ENCODE peak calls at places on chromosomes 2 and 18, in four cellular contexts. K is K562, D is GM23338, X is hepatocyte. J is an unnamed sample.

GRCh38 chr2:168583710-168584521 is 127.8 kb downstream of the CERS6 start:
- DNase-seq in K (no peak), D (no peak), X (no peak), J (peak; percentile 70)

GRCh38 chr2:186695081-186695756 is 1.4 kb downstream of the FAM171B start:
- DNase-seq in K (no peak), D (no peak), X (no peak), J (peak; percentile 54)

GRCh38 chr2:197641666-197642065 is 33.7 kb downstream of the RFTN2 start:
- DNase-seq in K (no peak), D (no peak), X (no peak), J (no peak)

GRCh38 chr2:120722603-120723421 is 12.9 kb upstream of the GLI2 start:
- DNase-seq in K (no peak), D (no peak), X (no peak), J (peak; percentile 75)

GRCh38 chr2:130790808-130791616 is 35.7 kb downstream of the AMER3 start:
- DNase-seq in K (no peak), D (no peak), X (no peak), J (no peak)

GRCh38 chr2:124080281-124081153 is 55.4 kb downstream of the CNTNAP5 start:
- DNase-seq in K (no peak), D (no peak), X (peak; percentile 28), J (no peak)

GRCh38 chr2:12741361-12741760 is 24.6 kb downstream of the TRIB2 start:
- DNase-seq in K (no peak), D (no peak), X (no peak), J (no peak)

GRCh38 chr2:52220393-52220792 is 1188.5 kb upstream of the NRXN1 start:
- DNase-seq in K (no peak), D (no peak), X (peak; percentile 7), J (peak; percentile 4)

DNA sequence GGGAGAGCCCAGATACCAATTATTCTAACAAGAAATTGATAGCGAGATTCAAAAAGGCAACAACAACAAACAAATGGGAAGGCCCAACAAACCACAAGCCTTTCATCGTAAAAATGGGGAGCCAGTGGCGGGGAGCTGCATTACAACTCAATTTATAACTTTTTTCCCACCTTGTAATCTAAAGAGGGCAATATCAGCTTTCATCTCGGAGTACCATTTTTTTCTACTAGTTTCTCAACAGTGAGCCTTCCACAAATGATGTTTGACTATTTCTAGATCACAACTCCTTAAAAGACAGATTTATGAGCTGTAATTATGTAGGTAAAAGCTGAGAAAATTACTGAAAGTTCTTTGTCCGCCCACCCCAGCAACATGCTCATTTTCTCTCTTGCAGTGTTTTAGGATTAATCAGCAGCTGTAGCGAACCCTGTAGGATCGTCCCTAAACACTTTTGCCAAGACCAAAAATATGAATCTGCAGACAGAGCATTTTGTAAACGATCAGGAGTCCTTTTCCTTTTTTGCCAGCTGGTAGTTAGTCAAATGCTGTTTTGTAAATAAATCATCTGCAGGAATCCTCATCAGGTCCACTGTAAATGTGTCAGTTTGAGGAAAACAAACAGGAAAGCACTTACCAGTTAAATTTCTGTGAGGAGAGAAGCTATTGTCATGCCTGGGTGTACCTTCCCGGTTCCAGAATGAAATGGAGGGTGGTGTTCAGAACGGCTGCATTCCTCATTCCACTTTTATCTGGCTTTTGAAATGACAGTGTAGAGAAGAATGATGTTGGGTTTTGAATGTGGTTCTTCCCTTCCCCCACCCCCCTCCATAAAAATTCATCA is 53.2 kb downstream of the EEF1B2 start:
- DNase-seq in K (no peak), D (peak; percentile 53), X (no peak), J (peak; percentile 51)
- H3K4me3 ChIP-seq in K (no peak overlapping the region), D (peak overlapping the region; percentile 27), X (no peak overlapping the region), J (peak overlapping the region; percentile 41)

GRCh38 chr2:223697921-223698645 is 95.9 kb upstream of the SCG2 start:
- DNase-seq in K (no peak), D (peak; percentile 24), X (no peak), J (peak; percentile 57)

GRCh38 chr2:223688094-223688835 is 86.1 kb upstream of the SCG2 start:
- DNase-seq in K (no peak), D (peak; percentile 20), X (peak; percentile 15), J (no peak)

GRCh38 chr2:223697316-223697875 is 95.2 kb upstream of the SCG2 start:
- DNase-seq in K (no peak), D (no peak), X (no peak), J (peak; percentile 26)

GRCh38 chr2:223696719-223697118 is 94.6 kb upstream of the SCG2 start:
- DNase-seq in K (no peak), D (no peak), X (no peak), J (peak; percentile 52)

DNA sequence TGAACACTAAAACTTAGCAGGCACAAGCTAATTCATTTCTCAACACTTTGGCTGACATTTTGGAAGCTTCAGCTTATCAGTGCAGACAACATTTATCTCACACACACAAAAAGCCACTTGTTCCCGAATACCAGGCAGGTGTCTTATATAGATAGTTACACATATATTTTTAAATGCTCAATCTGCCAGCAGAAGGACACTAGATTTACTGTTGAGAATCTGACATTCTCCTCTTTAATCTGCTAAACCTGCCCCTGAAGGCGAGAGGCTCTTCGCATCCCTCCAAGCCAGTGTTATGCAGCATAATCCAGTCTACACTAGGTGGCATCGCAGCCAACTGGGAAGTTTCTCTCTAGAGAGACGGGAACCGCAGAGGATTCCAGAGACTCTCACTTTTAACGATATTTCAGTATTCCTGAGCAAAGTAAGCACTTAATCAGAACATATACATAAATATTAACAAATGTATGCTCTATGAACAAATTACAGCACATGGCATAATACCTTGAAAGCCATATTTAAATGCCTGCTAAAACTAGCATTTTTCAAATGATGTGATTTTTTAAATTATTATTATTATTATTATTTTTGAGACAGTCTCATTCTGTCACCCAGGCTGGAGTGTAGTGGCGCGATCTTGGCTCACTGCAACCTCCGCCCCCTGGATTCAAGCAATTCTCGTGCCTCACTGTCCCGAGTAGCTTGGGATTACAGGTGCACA is 90.2 kb upstream of the SCG2 start:
- DNase-seq in K (peak; percentile 62), D (peak; percentile 83), X (peak; percentile 73), J (peak; percentile 69)
- TF ChIP-seq CTCF in K (peak; percentile 45), D (peak; percentile 72), X (peak; percentile 67), J (peak; percentile 83)

DNA sequence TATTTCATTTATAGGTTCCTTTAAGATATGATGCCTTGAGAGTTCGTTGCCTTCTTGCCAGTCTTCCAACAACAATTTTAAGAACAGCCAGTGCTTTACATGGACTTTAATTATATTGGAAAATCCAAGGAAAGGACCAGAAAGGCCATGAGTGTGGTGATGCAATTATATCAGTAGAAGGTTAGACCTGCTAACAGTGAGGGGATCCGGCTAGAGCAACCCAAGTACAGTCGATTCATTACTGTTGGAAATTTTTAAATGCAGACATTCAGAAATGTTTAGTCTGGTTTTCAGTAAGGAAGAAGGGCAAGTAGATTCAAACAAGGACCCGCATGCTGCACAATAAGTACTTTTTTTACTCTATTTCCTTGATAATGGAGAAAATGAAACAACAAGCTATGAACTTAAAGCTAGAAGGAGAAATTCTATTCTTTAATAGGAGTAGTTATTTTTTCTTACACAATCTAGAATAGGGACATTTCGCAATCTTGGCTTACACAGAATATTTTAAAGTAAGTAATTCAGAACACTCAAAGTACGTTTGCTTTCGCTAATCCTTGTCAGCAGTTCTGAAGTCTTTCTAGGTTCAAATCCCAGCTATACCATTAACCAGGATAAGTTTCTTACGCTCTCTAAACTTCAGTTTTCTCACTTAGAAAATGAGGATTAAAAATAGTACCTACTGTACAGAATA is 405.5 kb downstream of the MEIS1 start:
- DNase-seq in K (no peak), D (no peak), X (peak; percentile 27), J (no peak)
- H3K4me3 ChIP-seq in K (no peak overlapping the region), D (no peak overlapping the region), X (no peak overlapping the region), J (no peak overlapping the region)

GRCh38 chr18:71995895-71996443 is 548.2 kb downstream of the CBLN2 start:
- DNase-seq in K (no peak), D (no peak), X (no peak), J (no peak)
- TF ChIP-seq CTCF in K (no peak), D (no peak), X (no peak), J (no peak)

GRCh38 chr2:176493221-176493825 is 224.1 kb downstream of the MTX2 start:
- DNase-seq in K (no peak), D (no peak), X (no peak), J (no peak)
- H3K4me3 ChIP-seq in K (no peak overlapping the region), D (no peak overlapping the region), X (no peak overlapping the region), J (no peak overlapping the region)

DNA sequence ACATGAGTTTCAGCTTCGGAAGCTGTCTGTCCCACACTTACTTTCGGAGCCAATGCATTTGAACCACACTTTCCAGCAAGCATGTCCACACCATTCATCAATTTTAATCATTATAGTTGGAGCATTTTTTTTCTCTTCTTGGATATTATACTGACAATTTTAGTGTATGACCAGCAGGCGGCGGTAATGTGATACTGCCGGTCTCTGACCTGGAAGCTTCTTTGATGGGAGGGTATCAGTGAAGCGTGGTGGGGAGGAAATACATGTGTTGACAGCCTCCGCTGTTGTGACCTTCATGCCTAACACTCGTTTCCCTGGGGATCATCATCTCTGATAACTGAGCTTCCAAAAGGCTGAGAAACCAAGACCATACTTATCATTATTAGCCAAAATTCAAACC is 231.7 kb downstream of the GBX2 start:
- DNase-seq in K (peak; percentile 17), D (peak; percentile 71), X (no peak), J (no peak)
- TF ChIP-seq CTCF in K (peak; percentile 53), D (peak; percentile 88), X (peak; percentile 35), J (peak; percentile 41)

GRCh38 chr2:96186562-96186961 is 22.1 kb downstream of the STARD7 start:
- DNase-seq in K (no peak), D (no peak), X (no peak), J (no peak)
- H3K4me3 ChIP-seq in K (no peak overlapping the region), D (no peak overlapping the region), X (no peak overlapping the region), J (no peak overlapping the region)

J was measured in astrocyte of the spinal cord.